ENCODE peak calls at places on chromosomes 3 and 15, in four cellular contexts. Q, F, Y and L are unnamed samples.

GRCh38 chr3:10553586-10554235 is 48.3 kb upstream of the ATP2B2 start:
- DNase-seq in F (no peak), Y (no peak), Q (no peak), L (no peak)

GRCh38 chr3:48026951-48027908 is 11.0 kb upstream of the MAP4 start:
- DNase-seq in F (no peak), Q (no peak), Y (no peak), L (no peak)

GRCh38 chr3:10396083-10396482 is 75.2 kb upstream of the SEC13 start:
- DNase-seq in Q (no peak), Y (no peak), F (no peak), L (no peak)

GRCh38 chr3:120094776-120095225 is 554 bp upstream of the GSK3B start:
- DNase-seq in F (peak; percentile 100), Y (peak; percentile 92), Q (peak; percentile 100), L (peak; percentile 93)

GRCh38 chr15:59680346-59680745 is 8.8 kb downstream of the BNIP2 start:
- DNase-seq in Q (no peak), F (no peak), Y (no peak), L (no peak)

GRCh38 chr3:64759811-64760210 is 72.0 kb upstream of the ADAMTS9 start:
- DNase-seq in Q (no peak), Y (no peak), F (no peak), L (no peak)

GRCh38 chr3:161295325-161295724 is 74.2 kb downstream of the NMD3 start:
- DNase-seq in F (no peak), Y (no peak), Q (no peak), L (no peak)

GRCh38 chr3:70550723-70551319 is 238.4 kb upstream of the MDFIC2 start:
- DNase-seq in Y (no peak), F (peak; percentile 58), Q (peak; percentile 19), L (no peak)

GRCh38 chr3:46812237-46812791 is 50.9 kb downstream of the MYL3 start:
- DNase-seq in Y (peak; percentile 73), F (peak; percentile 18), Q (peak; percentile 3), L (peak; percentile 67)

GRCh38 chr3:191376742-191377141 is 46.4 kb upstream of the UTS2B start:
- DNase-seq in Y (no peak), F (peak; percentile 74), Q (peak; percentile 38), L (no peak)

GRCh38 chr15:89472785-89473256 is 23.6 kb downstream of the RHCG start:
- DNase-seq in Y (peak; percentile 82), Q (peak; percentile 15), F (peak; percentile 52), L (peak; percentile 86)

GRCh38 chr3:133836497-133837158 is 31.0 kb downstream of the SRPRB start:
- DNase-seq in Q (no peak), Y (no peak), F (no peak), L (no peak)

GRCh38 chr3:81891056-81891455 is 129.6 kb upstream of the GBE1 start:
- DNase-seq in Q (no peak), Y (no peak), F (no peak), L (no peak)

GRCh38 chr3:17119198-17120072 is 234.7 kb downstream of the PLCL2 start:
- DNase-seq in F (no peak), Q (no peak), Y (no peak), L (no peak)

GRCh38 chr3:47847256-47847655 is 44.3 kb downstream of the DHX30 start:
- DNase-seq in F (no peak), Y (no peak), Q (no peak), L (no peak)

GRCh38 chr15:81304226-81304625 is 19.7 kb downstream of the STARD5 start:
- DNase-seq in Q (no peak), Y (no peak), F (peak; percentile 39), L (no peak)

GRCh38 chr15:70274255-70274654 is 176.5 kb upstream of the TLE3 start:
- DNase-seq in Y (no peak), F (no peak), Q (no peak), L (no peak)

GRCh38 chr3:101780661-101781060 is 1.6 kb downstream of the NXPE3 start:
- DNase-seq in Y (no peak), Q (peak; percentile 52), F (peak; percentile 86), L (no peak)

GRCh38 chr3:132071043-132071442 is 36.2 kb upstream of the CPNE4 start:
- DNase-seq in F (no peak), Q (no peak), Y (no peak), L (no peak)

GRCh38 chr3:64209866-64210609 is 15.2 kb downstream of the PRICKLE2 start:
- DNase-seq in Y (no peak), Q (no peak), F (peak; percentile 94), L (no peak)

GRCh38 chr15:41043276-41043675 is 72.8 kb downstream of the INO80 start:
- DNase-seq in F (peak; percentile 89), Y (no peak), Q (peak; percentile 58), L (no peak)

GRCh38 chr3:18159681-18160080 is 265.5 kb downstream of the SATB1 start:
- DNase-seq in Y (no peak), F (no peak), Q (no peak), L (no peak)
- TF ChIP-seq CTCF in Y (no peak), F (no peak), Q (no peak), L (no peak)

DNA sequence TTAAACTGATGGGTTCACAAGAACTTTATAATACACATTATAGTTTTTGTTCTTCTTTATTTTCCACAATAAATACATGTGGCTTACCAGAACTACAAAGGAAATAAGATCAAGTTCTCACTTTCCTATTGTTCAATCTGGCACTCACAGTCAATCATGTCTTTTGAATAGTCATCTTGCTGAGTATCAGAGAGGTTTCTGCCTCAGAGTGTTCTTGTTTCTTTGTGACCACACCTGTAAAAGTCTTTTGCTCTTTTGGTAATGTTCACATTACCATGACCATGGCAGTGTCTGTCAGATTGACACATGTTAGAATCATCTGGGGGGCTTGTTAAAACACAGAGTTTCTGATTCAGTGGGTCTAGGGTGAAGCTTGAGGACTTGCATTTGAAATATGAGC is 135.0 kb downstream of the SATB1 start:
- DNase-seq in Y (no peak), F (no peak), Q (no peak), L (no peak)
- TF ChIP-seq CTCF in Y (no peak), F (no peak), Q (no peak), L (no peak)

GRCh38 chr15:47517737-47518136 is 199.6 kb upstream of the SEMA6D start:
- DNase-seq in F (peak; percentile 48), Q (no peak), Y (no peak), L (no peak)
- TF ChIP-seq CTCF in F (no peak), Q (no peak), Y (no peak), L (no peak)

DNA sequence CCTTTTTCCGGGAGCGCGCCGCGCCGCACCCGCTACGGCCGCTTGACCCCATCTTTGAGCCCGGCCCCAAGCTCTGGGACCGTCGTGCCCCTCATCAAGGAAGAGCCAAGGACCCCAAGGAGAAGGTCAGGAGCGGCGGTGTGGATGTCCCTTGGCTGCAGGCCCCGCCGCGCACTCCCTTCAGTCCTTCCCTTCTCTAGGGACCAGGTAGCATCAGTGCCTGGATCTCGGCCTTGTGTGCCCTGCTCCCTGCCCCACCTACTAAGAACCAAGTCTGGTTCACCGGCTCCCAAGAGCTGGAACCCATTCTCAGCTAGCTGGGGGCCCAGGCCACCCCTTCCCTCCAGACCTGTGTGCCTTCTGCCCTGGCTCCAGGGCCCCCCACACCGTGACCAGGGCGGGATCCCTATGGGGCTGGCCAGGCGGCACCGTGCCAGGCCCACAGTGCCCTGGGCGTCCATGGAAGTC is 69.3 kb upstream of the CGNL1 start:
- DNase-seq in Q (no peak), F (no peak), Y (no peak), L (no peak)
- TF ChIP-seq CTCF in Q (no peak), F (no peak), Y (no peak), L (no peak)

GRCh38 chr15:64690578-64691296 is 84.7 kb downstream of the RBPMS2 start:
- DNase-seq in F (peak; percentile 54), Q (no peak), Y (no peak), L (no peak)
- TF ChIP-seq CTCF in F (peak; percentile 26), Q (no peak), Y (no peak), L (no peak)

GRCh38 chr3:23685484-23686258 is 120.1 kb upstream of the UBE2E1 start:
- DNase-seq in Y (no peak), Q (peak; percentile 91), F (peak; percentile 100), L (no peak)
- TF ChIP-seq CTCF in Y (no peak), Q (no peak), F (no peak), L (no peak)